ENCODE peak calls at places on chromosomes 13 and 19, in ten cellular contexts. P is AG09319; A is AG04450; B is stomach; Q is stimulated activated CD4-positive, alpha-beta T cell treated with anti-CD3 and anti-CD28 coated beads, Interleukin-4, amount 100 ng/mL, for 24 hours; J is posterior cingulate gyrus; Z is activated T-helper 1 cell treated with Interleukin-2 at 50 U/mL for 16 hours; K is GM20000; I is activated gamma-delta T cell treated with Interleukin-2 at 50 U/mL for 16 hours; F is upper lobe of right lung. L is an unnamed sample.

GRCh38 chr19:11047856-11048255 is 41.4 kb upstream of the LDLR start:
- DNase-seq in F (no peak), I (no peak), Z (no peak), Q (no peak), A (no peak), K (no peak), J (no peak), P (no peak), B (no peak), L (no peak)

GRCh38 chr13:97224544-97225324 is 2.6 kb downstream of the MBNL2 start:
- DNase-seq in K (no peak), P (no peak), B (peak; percentile 70), I (no peak), J (no peak), Z (no peak), F (no peak), Q (peak; percentile 21), A (no peak), L (peak; percentile 20)

GRCh38 chr19:30084390-30084819 is 142.4 kb downstream of the URI1 start:
- DNase-seq in Q (no peak), J (peak; percentile 47), I (no peak), Z (no peak), P (no peak), F (peak; percentile 22), A (no peak), B (no peak), K (no peak), L (no peak)

GRCh38 chr13:98158172-98158907 is 15.4 kb downstream of the FARP1 start:
- DNase-seq in Q (no peak), K (no peak), I (no peak), J (no peak), Z (no peak), F (no peak), B (no peak), A (no peak), P (no peak), L (no peak)

GRCh38 chr19:38920529-38921419 is 8.8 kb upstream of the CCER2 start:
- DNase-seq in B (no peak), Q (no peak), J (no peak), A (no peak), Z (no peak), K (no peak), F (no peak), I (no peak), P (no peak), L (no peak)

GRCh38 chr13:108425056-108425455 is 155.5 kb downstream of the TNFSF13B start:
- DNase-seq in J (no peak), P (no peak), B (no peak), A (no peak), I (no peak), F (no peak), Z (no peak), Q (no peak), K (no peak), L (no peak)

GRCh38 chr19:33396701-33397535 is 23.4 kb downstream of the CEBPG start:
- DNase-seq in F (peak; percentile 62), K (no peak), P (no peak), I (no peak), B (no peak), Q (no peak), J (peak; percentile 80), A (no peak), Z (no peak), L (no peak)

GRCh38 chr13:52001120-52001731 is 10.0 kb downstream of the ATP7B start:
- DNase-seq in J (no peak), Z (no peak), I (no peak), F (no peak), P (no peak), A (peak; percentile 11), Q (no peak), B (no peak), K (peak; percentile 70), L (peak; percentile 60)

L was measured in Jurkat, Clone E6-1.